ENCODE peak calls at places on chromosomes 5 and 9, in nine cellular contexts. H, V, U, X, N, Z, A, M and E are unnamed samples. For H3K4me1, the result is how much of the 10 kb centered on the place peaks cover.

GRCh38 chr5:36128795-36129194 is 22.9 kb downstream of the LMBRD2 start:
- DNase-seq in V (no peak), N (no peak), Z (no peak), A (no peak), X (no peak), U (no peak), M (no peak), H (no peak), E (no peak)

GRCh38 chr9:16915126-16915831 is 44.8 kb upstream of the BNC2 start:
- DNase-seq in X (no peak), V (no peak), M (no peak), U (no peak), Z (no peak), H (no peak), A (no peak), N (no peak), E (no peak)

GRCh38 chr9:131838581-131839280 is 98.9 kb upstream of the RAPGEF1 start:
- DNase-seq in V (no peak), M (no peak), U (no peak), N (no peak), A (no peak), Z (no peak), X (no peak), H (no peak), E (no peak)

GRCh38 chr9:124812401-124813016 is 35.6 kb downstream of the OLFML2A start:
- DNase-seq in Z (no peak), N (peak), A (no peak), U (no peak), M (no peak), X (no peak), V (peak), H (peak), E (no peak)

GRCh38 chr5:60369391-60369790 is 330.6 kb downstream of the DEPDC1B start:
- DNase-seq in H (no peak), A (no peak), M (no peak), V (no peak), N (no peak), U (no peak), X (no peak), Z (no peak), E (no peak)

GRCh38 chr5:170745481-170746061 is 38.0 kb upstream of the GABRP start:
- DNase-seq in X (peak), A (no peak), Z (peak), H (peak), N (no peak), M (no peak), V (no peak), U (peak), E (no peak)

GRCh38 chr5:138439537-138440225 is 824 bp downstream of the REEP2 start:
- DNase-seq in U (no peak), M (no peak), V (no peak), Z (peak), N (no peak), H (peak), A (no peak), X (no peak), E (no peak)

GRCh38 chr5:113394658-113395057 is 40.1 kb downstream of the TSSK1B start:
- DNase-seq in N (no peak), V (no peak), M (no peak), X (no peak), H (no peak), U (no peak), A (no peak), Z (no peak), E (no peak)

GRCh38 chr5:78387468-78388153 is 27.2 kb downstream of the SCAMP1 start:
- DNase-seq in H (no peak), Z (no peak), N (no peak), A (no peak), V (no peak), X (no peak), M (no peak), U (no peak), E (no peak)

GRCh38 chr5:32490972-32491557 is 46.5 kb upstream of the ZFR start:
- DNase-seq in M (no peak), A (no peak), Z (no peak), X (no peak), U (no peak), V (no peak), N (no peak), H (no peak), E (no peak)

GRCh38 chr5:161278739-161279660 is 267.5 kb downstream of the GABRB2 start:
- DNase-seq in M (no peak), N (no peak), H (no peak), U (no peak), V (no peak), X (no peak), Z (no peak), A (no peak), E (no peak)

GRCh38 chr5:169911448-169912212 is 68.7 kb downstream of the INSYN2B start:
- DNase-seq in Z (no peak), V (peak), X (no peak), A (no peak), N (no peak), H (no peak), U (no peak), M (no peak), E (no peak)

GRCh38 chr9:70589571-70590263 is 175.3 kb upstream of the KLF9 start:
- DNase-seq in A (no peak), X (no peak), Z (no peak), H (peak), N (peak), V (no peak), M (no peak), U (no peak), E (no peak)

GRCh38 chr5:169637085-169637855 is at the start of gene DOCK2:
- DNase-seq in H (no peak), Z (peak), N (no peak), X (peak), M (no peak), A (peak), V (no peak), U (peak), E (peak)

GRCh38 chr5:125480901-125481300 is 734.5 kb upstream of the ZNF608 start:
- DNase-seq in V (no peak), A (no peak), Z (no peak), M (no peak), U (no peak), H (no peak), N (no peak), X (no peak), E (no peak)

GRCh38 chr5:142248853-142249462 is 75.9 kb downstream of the SPRY4 start:
- DNase-seq in X (no peak), V (no peak), U (peak), N (no peak), A (no peak), M (no peak), H (no peak), Z (no peak), E (no peak)

GRCh38 chr5:24644757-24645156 is at the start of gene CDH10:
- DNase-seq in V (peak), M (no peak), A (no peak), N (no peak), Z (peak), U (peak), H (peak), X (no peak), E (no peak)

GRCh38 chr5:74787424-74787823 is 20.4 kb downstream of the NSA2 start:
- DNase-seq in X (no peak), U (no peak), H (no peak), Z (no peak), M (no peak), A (no peak), V (no peak), N (no peak), E (no peak)

GRCh38 chr5:115349001-115349817 is 52.8 kb upstream of the CCDC112 start:
- DNase-seq in X (peak), M (peak), N (no peak), V (peak), A (no peak), H (peak), U (no peak), Z (no peak), E (no peak)

GRCh38 chr5:148697177-148697820 is 43.0 kb upstream of the HTR4 start:
- DNase-seq in X (no peak), H (peak), U (no peak), A (no peak), Z (no peak), N (peak), V (no peak), M (no peak), E (no peak)

GRCh38 chr9:77177143-77177893 is at the start of gene VPS13A:
- DNase-seq in H (peak), X (peak), M (no peak), U (peak), A (peak), N (peak), V (peak), Z (peak), E (peak)

GRCh38 chr5:17365756-17366155 is 132.3 kb upstream of the TAF11L2 start:
- DNase-seq in Z (no peak), N (no peak), M (no peak), X (no peak), A (no peak), U (no peak), V (peak), H (peak), E (no peak)

GRCh38 chr9:74771262-74771585 is 116.5 kb downstream of the TRPM6 start:
- DNase-seq in U (no peak), N (no peak), A (no peak), V (no peak), Z (no peak), H (no peak), X (no peak), M (no peak), E (no peak)

GRCh38 chr5:147576646-147577535 is 67.0 kb upstream of the DPYSL3 start:
- DNase-seq in N (peak), X (peak), A (no peak), U (peak), H (peak), V (peak), M (peak), Z (peak), E (no peak)

GRCh38 chr5:141757402-141757801 is 75.4 kb upstream of the ARAP3 start:
- DNase-seq in A (no peak), U (no peak), V (peak), M (no peak), Z (no peak), H (peak), X (no peak), N (no peak), E (no peak)

GRCh38 chr9:111622626-111623025 is 8.5 kb upstream of the DNAJC25 start:
- DNase-seq in U (peak), V (peak), N (no peak), H (peak), X (peak), M (no peak), Z (no peak), A (no peak), E (no peak)

GRCh38 chr5:1525624-1525985 is 1.8 kb upstream of the LPCAT1 start:
- DNase-seq in A (no peak), M (no peak), X (peak), U (no peak), N (no peak), H (no peak), Z (no peak), V (no peak), E (no peak)

GRCh38 chr5:1527533-1528205 is 3.9 kb upstream of the LPCAT1 start:
- DNase-seq in X (no peak), A (no peak), V (no peak), U (no peak), M (no peak), Z (peak), H (no peak), N (no peak), E (no peak)

GRCh38 chr5:1526151-1526631 is 2.4 kb upstream of the LPCAT1 start:
- DNase-seq in U (peak), H (no peak), A (no peak), M (no peak), X (peak), Z (peak), N (peak), V (no peak), E (no peak)

GRCh38 chr5:1524799-1525623 is 1.3 kb upstream of the LPCAT1 start:
- DNase-seq in M (no peak), Z (peak), U (peak), V (no peak), X (peak), A (no peak), H (no peak), N (peak), E (no peak)

DNA sequence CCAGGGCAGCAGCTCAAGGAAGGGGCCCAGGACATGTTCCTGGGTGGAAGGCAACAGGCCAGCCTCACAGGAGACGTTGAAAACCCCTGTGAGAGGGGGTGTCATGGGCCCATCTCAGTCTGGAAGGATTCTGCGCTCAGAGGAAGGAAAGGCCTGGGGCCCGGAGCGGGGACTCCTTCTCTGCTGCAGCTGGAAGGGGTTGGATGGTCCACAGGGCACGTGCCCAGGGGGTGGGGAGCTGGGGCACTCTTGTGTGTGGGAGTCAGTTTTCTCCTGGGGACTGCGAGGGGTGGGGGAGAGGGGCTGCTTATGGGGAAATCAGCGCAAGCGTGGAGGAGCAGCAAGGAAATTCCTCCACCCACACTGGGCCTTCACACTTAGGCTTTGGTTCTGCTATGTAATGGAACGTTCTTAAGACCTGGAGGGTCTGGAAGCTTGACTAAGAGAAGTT is 2.9 kb upstream of the LPCAT1 start:
- DNase-seq in N (peak), X (peak), Z (no peak), U (peak), H (no peak), V (no peak), M (no peak), A (no peak), E (no peak)
- H3K27ac ChIP-seq in N (no peak), X (no peak), Z (no peak), U (no peak), H (no peak), V (no peak), M (no peak), A (no peak), E (no peak)

GRCh38 chr9:120921751-120922181 is 4.8 kb downstream of the TRAF1 start:
- DNase-seq in Z (no peak), A (no peak), H (no peak), X (no peak), M (no peak), V (no peak), N (no peak), U (no peak), E (no peak)
- H3K4me1 ChIP-seq in Z (under half), A (half or more), H (under half), X (under half), M (under half), V (under half), N (under half), U (under half), E (under half)

GRCh38 chr9:6696178-6696577 is 50.6 kb upstream of the GLDC start:
- DNase-seq in U (no peak), V (no peak), M (no peak), N (no peak), A (no peak), Z (no peak), X (no peak), H (no peak), E (no peak)
- H3K4me3 ChIP-seq in U (no peak), V (no peak), M (no peak), N (no peak), A (no peak), Z (no peak), X (no peak), H (no peak), E (no peak)

GRCh38 chr5:98845878-98846277 is 72.4 kb downstream of the RGMB start:
- DNase-seq in N (no peak), V (no peak), H (no peak), U (no peak), M (no peak), X (no peak), Z (no peak), A (no peak), E (no peak)

GRCh38 chr5:98846526-98846925 is 73.1 kb downstream of the RGMB start:
- DNase-seq in H (no peak), M (no peak), U (no peak), A (no peak), V (no peak), X (no peak), N (no peak), Z (no peak), E (no peak)

GRCh38 chr5:98844865-98845264 is 71.4 kb downstream of the RGMB start:
- DNase-seq in A (no peak), V (no peak), M (no peak), X (no peak), H (no peak), U (no peak), Z (no peak), N (no peak), E (no peak)

GRCh38 chr5:98843481-98843880 is 70.0 kb downstream of the RGMB start:
- DNase-seq in V (no peak), Z (no peak), H (no peak), A (no peak), N (no peak), X (no peak), M (no peak), U (no peak), E (no peak)

GRCh38 chr5:98847054-98847453 is 73.6 kb downstream of the RGMB start:
- DNase-seq in Z (no peak), M (no peak), V (no peak), X (no peak), A (no peak), H (no peak), N (no peak), U (no peak), E (no peak)
- H3K27ac ChIP-seq in Z (no peak), M (no peak), V (no peak), X (no peak), A (no peak), H (peak), N (no peak), U (no peak), E (no peak)

GRCh38 chr9:93059960-93060591 is 1.6 kb downstream of the SUSD3 start:
- DNase-seq in A (no peak), V (no peak), M (no peak), U (peak), Z (no peak), H (no peak), N (no peak), X (no peak), E (no peak)

GRCh38 chr9:93057024-93057702 is 1.3 kb upstream of the SUSD3 start:
- DNase-seq in M (no peak), H (no peak), Z (no peak), V (no peak), A (no peak), U (no peak), X (no peak), N (no peak), E (no peak)

GRCh38 chr9:93059097-93059959 is 827 bp downstream of the SUSD3 start:
- DNase-seq in U (peak), X (no peak), M (no peak), N (no peak), Z (no peak), A (no peak), V (no peak), H (no peak), E (no peak)

GRCh38 chr9:93057703-93058356 is 671 bp upstream of the SUSD3 start:
- DNase-seq in V (no peak), X (no peak), A (no peak), U (peak), H (no peak), N (no peak), Z (no peak), M (no peak), E (no peak)

GRCh38 chr9:93058357-93059096 is at the start of gene SUSD3:
- DNase-seq in A (peak), Z (peak), U (peak), H (peak), V (peak), N (peak), X (peak), M (no peak), E (no peak)
- H3K4me1 ChIP-seq in A (half or more), Z (under half), U (half or more), H (under half), V (under half), N (under half), X (under half), M (under half), E (under half)

GRCh38 chr5:157473383-157474370 is 13.7 kb downstream of the NIPAL4 start:
- DNase-seq in V (no peak), H (peak), X (no peak), U (no peak), M (no peak), A (no peak), N (no peak), Z (no peak), E (no peak)
- H3K4me3 ChIP-seq in V (no peak), H (no peak), X (no peak), U (no peak), M (no peak), A (no peak), N (no peak), Z (no peak), E (no peak)